ENCODE peak calls at places on chromosome 19, in ten cellular contexts. O is KG1, N is transverse colon, C is ascending aorta, M is T-helper 9 cell, F is substantia nigra, J is uterus, P is NCI-H1417, G is H1, L is D721Med. T is an unnamed sample.

GRCh38 chr19:46898731-46899130 is 37.9 kb downstream of the ARHGAP35 start:
- DNase-seq in F (peak), L (no peak), C (peak), G (no peak), J (peak), P (no peak), M (no peak), O (no peak), N (no peak), T (no peak)

GRCh38 chr19:18098891-18099622 is 1.5 kb downstream of the MAST3 start:
- DNase-seq in J (no peak), F (peak), M (peak), G (no peak), N (peak), C (no peak), O (no peak), L (no peak), P (peak), T (no peak)

GRCh38 chr19:49165865-49166301 is 8.3 kb downstream of the TRPM4 start:
- DNase-seq in O (no peak), F (no peak), C (no peak), L (no peak), J (no peak), G (no peak), P (no peak), N (peak), M (no peak), T (peak)

GRCh38 chr19:35216026-35216832 is 12.3 kb downstream of the FAM187B start:
- DNase-seq in F (no peak), N (no peak), M (no peak), P (no peak), O (no peak), G (no peak), J (no peak), C (no peak), L (no peak), T (no peak)

GRCh38 chr19:50820549-50821247 is 2.9 kb downstream of the KLK1 start:
- DNase-seq in G (no peak), F (no peak), P (peak), O (no peak), C (no peak), N (peak), M (no peak), J (no peak), L (no peak), T (peak)

GRCh38 chr19:20661150-20661819 is at the start of gene ZNF626:
- DNase-seq in L (peak), J (peak), N (peak), M (peak), O (peak), P (peak), C (peak), F (peak), G (peak), T (peak)

GRCh38 chr19:35903550-35904179 is 1.3 kb downstream of the HCST start:
- DNase-seq in O (peak), N (peak), G (peak), C (peak), P (peak), F (peak), M (peak), L (no peak), J (peak), T (peak)

GRCh38 chr19:39318071-39318470 is 2.6 kb downstream of the LRFN1 start:
- DNase-seq in G (no peak), F (no peak), P (no peak), N (no peak), C (no peak), J (no peak), O (no peak), M (no peak), L (no peak), T (no peak)

GRCh38 chr19:10855879-10856522 is 7.8 kb downstream of the C19orf38 start:
- DNase-seq in M (no peak), L (no peak), F (no peak), O (no peak), C (no peak), G (no peak), J (no peak), P (no peak), N (no peak), T (no peak)

GRCh38 chr19:29497686-29498436 is 27.9 kb upstream of the VSTM2B start:
- DNase-seq in M (no peak), F (no peak), N (no peak), P (no peak), L (no peak), J (no peak), O (no peak), G (no peak), C (peak), T (no peak)

GRCh38 chr19:49543032-49543431 is 15.2 kb downstream of the RCN3 start:
- DNase-seq in M (no peak), J (no peak), L (no peak), G (no peak), O (no peak), F (no peak), C (no peak), P (no peak), N (no peak), T (no peak)

GRCh38 chr19:30662211-30662861 is 290.2 kb downstream of the ZNF536 start:
- DNase-seq in M (no peak), N (no peak), L (no peak), C (peak), P (no peak), J (no peak), F (no peak), O (no peak), G (no peak), T (no peak)

GRCh38 chr19:16497837-16498236 is 1.6 kb downstream of the C19orf44 start:
- DNase-seq in G (no peak), C (no peak), M (no peak), J (no peak), O (no peak), L (no peak), F (no peak), P (no peak), N (no peak), T (no peak)

GRCh38 chr19:54532528-54532927 is 29.9 kb downstream of the LAIR2 start:
- DNase-seq in L (no peak), C (no peak), J (no peak), P (no peak), G (no peak), N (no peak), M (no peak), F (no peak), O (no peak), T (no peak)

GRCh38 chr19:35224681-35225604 is 3.6 kb downstream of the FAM187B start:
- DNase-seq in L (no peak), F (no peak), P (peak), M (no peak), O (no peak), G (no peak), J (no peak), C (no peak), N (peak), T (no peak)

GRCh38 chr19:40807147-40808020 is 8.4 kb downstream of the EGLN2 start:
- DNase-seq in G (no peak), J (no peak), O (no peak), N (no peak), M (no peak), L (no peak), P (no peak), F (no peak), C (no peak), T (no peak)